ENCODE peak calls at places on chromosomes 12 and 14, in seven cellular contexts. T, M, W, L, S, B and P are unnamed samples.

GRCh38 chr14:73717247-73717646 is 3.1 kb upstream of the PNMA1 start:
- DNase-seq in T (no peak), M (no peak), W (peak), L (no peak), S (no peak), B (no peak), P (no peak)

GRCh38 chr12:49910331-49911212 is 6.9 kb upstream of the FAIM2 start:
- DNase-seq in T (no peak), M (no peak), W (no peak), L (no peak), S (no peak), B (peak), P (no peak)

GRCh38 chr14:21867541-21867940 is 193.9 kb upstream of the OR4E1 start:
- DNase-seq in T (no peak), M (no peak), W (no peak), L (no peak), S (no peak), B (no peak), P (peak)

GRCh38 chr12:60819794-60820193 is 1224.0 kb downstream of the SLC16A7 start:
- DNase-seq in T (no peak), M (no peak), W (no peak), L (no peak), S (no peak), B (no peak), P (no peak)

GRCh38 chr14:103519837-103520212 is 2.8 kb downstream of the CKB start:
- DNase-seq in T (no peak), M (no peak), W (no peak), L (no peak), S (no peak), B (peak), P (no peak)

GRCh38 chr14:59711083-59711482 is 134.5 kb upstream of the CCDC175 start:
- DNase-seq in T (no peak), M (no peak), W (no peak), L (no peak), S (no peak), B (no peak), P (no peak)

GRCh38 chr12:131539381-131539780 is 171.5 kb upstream of the SFSWAP start:
- DNase-seq in T (no peak), M (no peak), W (no peak), L (no peak), S (no peak), B (no peak), P (no peak)

GRCh38 chr14:28494196-28494595 is 272.4 kb upstream of the FOXG1 start:
- DNase-seq in T (no peak), M (no peak), W (no peak), L (no peak), S (no peak), B (no peak), P (no peak)

GRCh38 chr14:52607061-52607460 is 54.4 kb downstream of the GPR137C start:
- DNase-seq in T (no peak), M (no peak), W (no peak), L (no peak), S (no peak), B (no peak), P (no peak)

GRCh38 chr12:108175310-108175709 is 46.2 kb downstream of the WSCD2 start:
- DNase-seq in T (no peak), M (no peak), W (no peak), L (no peak), S (no peak), B (peak), P (no peak)

GRCh38 chr12:41709463-41710285 is 435.0 kb downstream of the GXYLT1 start:
- DNase-seq in T (no peak), M (no peak), W (no peak), L (no peak), S (no peak), B (no peak), P (no peak)

GRCh38 chr12:127280393-127281275 is 986.3 kb upstream of the TMEM132C start:
- DNase-seq in T (no peak), M (peak), W (peak), L (no peak), S (no peak), B (peak), P (no peak)

GRCh38 chr14:65788876-65789859 is 376.6 kb downstream of the FUT8 start:
- DNase-seq in T (no peak), M (no peak), W (no peak), L (no peak), S (no peak), B (no peak), P (no peak)

GRCh38 chr12:52884526-52885293 is 20.2 kb downstream of the KRT8 start:
- DNase-seq in T (no peak), M (peak), W (peak), L (peak), S (no peak), B (peak), P (peak)

GRCh38 chr12:76519538-76519937 is 40.0 kb downstream of the OSBPL8 start:
- DNase-seq in T (peak), M (no peak), W (no peak), L (no peak), S (no peak), B (no peak), P (no peak)

GRCh38 chr12:116039081-116039480 is 238.4 kb downstream of the MED13L start:
- DNase-seq in T (no peak), M (no peak), W (no peak), L (no peak), S (peak), B (no peak), P (no peak)

GRCh38 chr12:68621092-68622081 is 10.7 kb downstream of the RAP1B start:
- DNase-seq in T (no peak), M (no peak), W (no peak), L (no peak), S (no peak), B (no peak), P (no peak)

GRCh38 chr14:52949711-52950409 is 990 bp downstream of the FERMT2 start:
- DNase-seq in T (no peak), M (no peak), W (no peak), L (no peak), S (peak), B (peak), P (peak)

GRCh38 chr12:14950982-14951746 is 10.2 kb downstream of the ARHGDIB start:
- DNase-seq in T (no peak), M (no peak), W (no peak), L (no peak), S (no peak), B (no peak), P (peak)

GRCh38 chr14:73758392-73759182 is 44.4 kb upstream of the PNMA1 start:
- DNase-seq in T (no peak), M (peak), W (peak), L (peak), S (no peak), B (peak), P (peak)

GRCh38 chr12:11823043-11823442 is 173.6 kb downstream of the ETV6 start:
- DNase-seq in T (no peak), M (no peak), W (no peak), L (no peak), S (no peak), B (no peak), P (no peak)

GRCh38 chr12:104865080-104865479 is 93.0 kb downstream of the SLC41A2 start:
- DNase-seq in T (no peak), M (no peak), W (peak), L (no peak), S (peak), B (no peak), P (no peak)

GRCh38 chr12:11695321-11695720 is 45.8 kb downstream of the ETV6 start:
- DNase-seq in T (no peak), M (no peak), W (no peak), L (no peak), S (no peak), B (peak), P (no peak)

GRCh38 chr12:28563286-28563685 is 373.0 kb downstream of the CCDC91 start:
- DNase-seq in T (no peak), M (no peak), W (no peak), L (no peak), S (no peak), B (no peak), P (no peak)

GRCh38 chr14:33347816-33348215 is 409.1 kb downstream of the NPAS3 start:
- DNase-seq in T (no peak), M (no peak), W (no peak), L (no peak), S (no peak), B (no peak), P (no peak)

GRCh38 chr12:50458606-50459005 is 46.2 kb upstream of the DIP2B start:
- DNase-seq in T (no peak), M (no peak), W (no peak), L (no peak), S (no peak), B (no peak), P (peak)

GRCh38 chr14:105494606-105494929 is 3.5 kb downstream of the TEDC1 start:
- DNase-seq in T (no peak), M (no peak), W (no peak), L (no peak), S (no peak), B (no peak), P (no peak)

GRCh38 chr12:131803995-131804521 is 24.1 kb upstream of the MMP17 start:
- DNase-seq in T (no peak), M (no peak), W (no peak), L (no peak), S (no peak), B (peak), P (peak)

GRCh38 chr12:20376984-20377383 is 8.6 kb downstream of the PDE3A start:
- DNase-seq in T (no peak), M (no peak), W (no peak), L (no peak), S (no peak), B (no peak), P (peak)

GRCh38 chr14:22375321-22375930 is 213.6 kb downstream of the DAD1 start:
- DNase-seq in T (no peak), M (no peak), W (no peak), L (no peak), S (no peak), B (no peak), P (peak)

GRCh38 chr12:100185361-100185894 is 15.2 kb upstream of the ACTR6 start:
- DNase-seq in T (no peak), M (no peak), W (no peak), L (no peak), S (no peak), B (no peak), P (no peak)

GRCh38 chr14:39555749-39556148 is 123.5 kb upstream of the FBXO33 start:
- DNase-seq in T (no peak), M (no peak), W (no peak), L (no peak), S (peak), B (peak), P (no peak)

GRCh38 chr12:105233045-105233905 is 2.7 kb downstream of the APPL2 start:
- DNase-seq in T (no peak), M (no peak), W (no peak), L (no peak), S (no peak), B (no peak), P (no peak)

GRCh38 chr12:79174656-79175055 is 310.1 kb downstream of the SYT1 start:
- DNase-seq in T (no peak), M (no peak), W (no peak), L (no peak), S (no peak), B (no peak), P (peak)